ENCODE peak calls at places on chromosomes 1 and 21, in five cellular contexts. One of them, this sample, is unnamed. For H3K9me3, the result is how much of the 10 kb centered on the place peaks cover.

GRCh38 chr1:228365321-228366061 is 41.1 kb downstream of the TRIM11 start:
- DNase-seq in H1: no peak
- DNase-seq in IMR-90: no peak
- DNase-seq in H9: no peak
- DNase-seq in mesenchymal stem cell: no peak
- DNase-seq in this sample: no peak

GRCh38 chr1:162943627-162944026 is 82.7 kb upstream of the CCDC190 start:
- DNase-seq in H9: no peak
- DNase-seq in mesenchymal stem cell: no peak
- DNase-seq in IMR-90: peak
- DNase-seq in H1: no peak
- DNase-seq in this sample: no peak

GRCh38 chr1:116990612-116991151 is 10.9 kb upstream of the CD101 start:
- DNase-seq in IMR-90: peak
- DNase-seq in mesenchymal stem cell: peak
- DNase-seq in H9: no peak
- DNase-seq in H1: no peak
- DNase-seq in this sample: no peak

GRCh38 chr1:212091438-212092121 is 56.0 kb downstream of the DTL start:
- DNase-seq in H1: no peak
- DNase-seq in H9: no peak
- DNase-seq in mesenchymal stem cell: no peak
- DNase-seq in IMR-90: no peak
- DNase-seq in this sample: no peak

GRCh38 chr1:84353665-84354064 is 44.6 kb upstream of the DNASE2B start:
- DNase-seq in IMR-90: peak
- DNase-seq in mesenchymal stem cell: no peak
- DNase-seq in H1: no peak
- DNase-seq in H9: no peak
- DNase-seq in this sample: no peak

GRCh38 chr1:214660900-214661299 is 57.9 kb downstream of the CENPF start:
- DNase-seq in mesenchymal stem cell: peak
- DNase-seq in IMR-90: peak
- DNase-seq in H9: no peak
- DNase-seq in H1: no peak
- DNase-seq in this sample: no peak

GRCh38 chr1:58590019-58590418 is 13.0 kb upstream of the TACSTD2 start:
- DNase-seq in H9: no peak
- DNase-seq in IMR-90: no peak
- DNase-seq in H1: no peak
- DNase-seq in mesenchymal stem cell: no peak
- DNase-seq in this sample: no peak

GRCh38 chr1:239125027-239125426 is 261.3 kb upstream of the CHRM3 start:
- DNase-seq in mesenchymal stem cell: peak
- DNase-seq in IMR-90: no peak
- DNase-seq in H9: peak
- DNase-seq in H1: peak
- DNase-seq in this sample: no peak

GRCh38 chr21:41432567-41433460 is 6.8 kb downstream of the MX1 start:
- DNase-seq in mesenchymal stem cell: no peak
- DNase-seq in H9: peak
- DNase-seq in H1: no peak
- DNase-seq in IMR-90: no peak
- DNase-seq in this sample: no peak

GRCh38 chr1:32818804-32819541 is 1.5 kb downstream of the S100PBP start:
- DNase-seq in IMR-90: no peak
- DNase-seq in mesenchymal stem cell: no peak
- DNase-seq in H1: no peak
- DNase-seq in H9: no peak
- DNase-seq in this sample: no peak

GRCh38 chr1:88327391-88328267 is 356.4 kb upstream of the PKN2 start:
- DNase-seq in mesenchymal stem cell: peak
- DNase-seq in H9: no peak
- DNase-seq in H1: peak
- DNase-seq in IMR-90: peak
- DNase-seq in this sample: no peak

GRCh38 chr21:33967086-33967571 is 51.5 kb upstream of the ATP5PO start:
- DNase-seq in IMR-90: no peak
- DNase-seq in H9: no peak
- DNase-seq in H1: no peak
- DNase-seq in mesenchymal stem cell: no peak
- DNase-seq in this sample: no peak

GRCh38 chr1:201504799-201505504 is 2.0 kb downstream of the CSRP1 start:
- DNase-seq in mesenchymal stem cell: no peak
- DNase-seq in H1: no peak
- DNase-seq in H9: no peak
- DNase-seq in IMR-90: no peak
- DNase-seq in this sample: no peak
- H3K18ac ChIP-seq in mesenchymal stem cell: peak
- H3K18ac ChIP-seq in H1: peak
- H3K18ac ChIP-seq in H9: peak
- H3K18ac ChIP-seq in IMR-90: peak
- H3K18ac ChIP-seq in this sample: peak

DNA sequence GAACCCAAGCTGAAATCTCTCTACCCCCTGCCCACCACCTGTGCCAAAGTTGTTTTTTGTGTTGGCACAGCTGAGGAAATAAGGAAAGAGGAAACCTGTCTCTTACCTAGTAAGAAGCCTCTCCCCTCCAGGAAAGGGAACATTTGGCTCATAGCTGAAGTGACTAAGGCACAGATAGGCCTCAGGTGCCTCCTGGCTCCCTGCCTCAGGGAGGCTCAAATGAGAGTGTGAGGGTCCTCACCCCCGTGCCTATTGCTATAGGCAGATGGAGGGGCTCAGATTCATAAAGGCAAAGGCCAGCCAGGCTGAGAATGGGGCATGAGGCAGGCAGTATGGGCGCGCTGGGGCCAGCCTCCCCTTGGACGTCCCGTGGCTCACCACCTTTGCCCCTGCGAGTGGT is 7.4 kb downstream of the SLC30A2 start:
- DNase-seq in mesenchymal stem cell: no peak
- DNase-seq in IMR-90: no peak
- DNase-seq in H1: no peak
- DNase-seq in H9: no peak
- DNase-seq in this sample: no peak
- H3K9me3 ChIP-seq in mesenchymal stem cell: under half
- H3K9me3 ChIP-seq in IMR-90: under half
- H3K9me3 ChIP-seq in H1: under half
- H3K9me3 ChIP-seq in H9: under half
- H3K9me3 ChIP-seq in this sample: under half

GRCh38 chr1:200894712-200895447 is at the start of gene INAVA:
- DNase-seq in mesenchymal stem cell: no peak
- DNase-seq in IMR-90: no peak
- DNase-seq in H1: no peak
- DNase-seq in H9: no peak
- DNase-seq in this sample: no peak
- H3K18ac ChIP-seq in mesenchymal stem cell: no peak
- H3K18ac ChIP-seq in IMR-90: no peak
- H3K18ac ChIP-seq in H1: peak
- H3K18ac ChIP-seq in H9: no peak
- H3K18ac ChIP-seq in this sample: peak

GRCh38 chr1:64655861-64656260 is 89.0 kb upstream of the RAVER2 start:
- DNase-seq in H1: no peak
- DNase-seq in IMR-90: no peak
- DNase-seq in mesenchymal stem cell: no peak
- DNase-seq in H9: no peak
- DNase-seq in this sample: no peak

GRCh38 chr1:64654519-64655341 is 90.1 kb upstream of the RAVER2 start:
- DNase-seq in H9: no peak
- DNase-seq in H1: no peak
- DNase-seq in IMR-90: peak
- DNase-seq in mesenchymal stem cell: no peak
- DNase-seq in this sample: no peak

GRCh38 chr1:64664287-64664686 is 80.6 kb upstream of the RAVER2 start:
- DNase-seq in H1: no peak
- DNase-seq in H9: no peak
- DNase-seq in mesenchymal stem cell: no peak
- DNase-seq in IMR-90: no peak
- DNase-seq in this sample: peak

GRCh38 chr1:64663654-64664053 is 81.2 kb upstream of the RAVER2 start:
- DNase-seq in H1: no peak
- DNase-seq in IMR-90: peak
- DNase-seq in H9: peak
- DNase-seq in mesenchymal stem cell: peak
- DNase-seq in this sample: peak

GRCh38 chr1:64659478-64659877 is 85.4 kb upstream of the RAVER2 start:
- DNase-seq in H1: no peak
- DNase-seq in H9: no peak
- DNase-seq in mesenchymal stem cell: no peak
- DNase-seq in IMR-90: no peak
- DNase-seq in this sample: no peak
- H3K9me3 ChIP-seq in H1: under half
- H3K9me3 ChIP-seq in H9: under half
- H3K9me3 ChIP-seq in mesenchymal stem cell: under half
- H3K9me3 ChIP-seq in IMR-90: under half
- H3K9me3 ChIP-seq in this sample: under half